ENCODE peak calls at places on chromosomes 1 and 21, in eight cellular contexts. One of them, this sample, is unnamed.

GRCh38 chr1:15685820-15686219 is 1.7 kb downstream of the PLEKHM2 start:
- DNase-seq in A549: no peak
- DNase-seq in AG09309: no peak
- DNase-seq in nucleus accumbens: no peak
- DNase-seq in pancreas: no peak
- DNase-seq in lower lobe of right lung: no peak
- DNase-seq in heart left ventricle: no peak
- DNase-seq in sigmoid colon: no peak
- DNase-seq in this sample: no peak

GRCh38 chr1:200883118-200883517 is 10.3 kb downstream of the GPR25 start:
- DNase-seq in A549: no peak
- DNase-seq in AG09309: no peak
- DNase-seq in nucleus accumbens: no peak
- DNase-seq in pancreas: no peak
- DNase-seq in lower lobe of right lung: no peak
- DNase-seq in heart left ventricle: no peak
- DNase-seq in sigmoid colon: no peak
- DNase-seq in this sample: no peak

GRCh38 chr1:236997882-236998281 is 6.4 kb downstream of the MT1HL1 start:
- DNase-seq in A549: no peak
- DNase-seq in AG09309: no peak
- DNase-seq in nucleus accumbens: no peak
- DNase-seq in pancreas: no peak
- DNase-seq in lower lobe of right lung: peak
- DNase-seq in heart left ventricle: peak
- DNase-seq in sigmoid colon: no peak
- DNase-seq in this sample: no peak

GRCh38 chr1:180630408-180631196 is 1.2 kb upstream of the XPR1 start:
- DNase-seq in A549: no peak
- DNase-seq in AG09309: no peak
- DNase-seq in nucleus accumbens: no peak
- DNase-seq in pancreas: no peak
- DNase-seq in lower lobe of right lung: no peak
- DNase-seq in heart left ventricle: no peak
- DNase-seq in sigmoid colon: no peak
- DNase-seq in this sample: no peak

GRCh38 chr1:209491496-209491895 is 92.0 kb upstream of the CAMK1G start:
- DNase-seq in A549: no peak
- DNase-seq in AG09309: no peak
- DNase-seq in nucleus accumbens: no peak
- DNase-seq in pancreas: no peak
- DNase-seq in lower lobe of right lung: no peak
- DNase-seq in heart left ventricle: no peak
- DNase-seq in sigmoid colon: no peak
- DNase-seq in this sample: no peak

GRCh38 chr21:34946385-34947121 is 102.5 kb downstream of the RUNX1 start:
- DNase-seq in A549: no peak
- DNase-seq in AG09309: no peak
- DNase-seq in nucleus accumbens: no peak
- DNase-seq in pancreas: no peak
- DNase-seq in lower lobe of right lung: no peak
- DNase-seq in heart left ventricle: no peak
- DNase-seq in sigmoid colon: no peak
- DNase-seq in this sample: no peak

GRCh38 chr21:30206551-30207251 is 9.2 kb downstream of the CLDN8 start:
- DNase-seq in A549: no peak
- DNase-seq in AG09309: no peak
- DNase-seq in nucleus accumbens: no peak
- DNase-seq in pancreas: no peak
- DNase-seq in lower lobe of right lung: no peak
- DNase-seq in heart left ventricle: no peak
- DNase-seq in sigmoid colon: no peak
- DNase-seq in this sample: no peak

GRCh38 chr1:164695956-164696665 is 137.1 kb downstream of the PBX1 start:
- DNase-seq in A549: no peak
- DNase-seq in AG09309: no peak
- DNase-seq in nucleus accumbens: no peak
- DNase-seq in pancreas: no peak
- DNase-seq in lower lobe of right lung: no peak
- DNase-seq in heart left ventricle: no peak
- DNase-seq in sigmoid colon: no peak
- DNase-seq in this sample: no peak

GRCh38 chr1:21268281-21269239 is 21.7 kb downstream of the ECE1 start:
- DNase-seq in A549: no peak
- DNase-seq in AG09309: no peak
- DNase-seq in nucleus accumbens: no peak
- DNase-seq in pancreas: peak
- DNase-seq in lower lobe of right lung: no peak
- DNase-seq in heart left ventricle: no peak
- DNase-seq in sigmoid colon: no peak
- DNase-seq in this sample: no peak

GRCh38 chr1:24421502-24421901 is 5.9 kb downstream of the NIPAL3 start:
- DNase-seq in A549: no peak
- DNase-seq in AG09309: no peak
- DNase-seq in nucleus accumbens: no peak
- DNase-seq in pancreas: no peak
- DNase-seq in lower lobe of right lung: no peak
- DNase-seq in heart left ventricle: no peak
- DNase-seq in sigmoid colon: no peak
- DNase-seq in this sample: no peak

GRCh38 chr1:83846138-83846537 is 152.8 kb downstream of the TTLL7 start:
- DNase-seq in A549: no peak
- DNase-seq in AG09309: no peak
- DNase-seq in nucleus accumbens: no peak
- DNase-seq in pancreas: no peak
- DNase-seq in lower lobe of right lung: no peak
- DNase-seq in heart left ventricle: no peak
- DNase-seq in sigmoid colon: no peak
- DNase-seq in this sample: no peak

GRCh38 chr21:46059195-46059594 is 38.7 kb upstream of the COL6A2 start:
- DNase-seq in A549: no peak
- DNase-seq in AG09309: no peak
- DNase-seq in nucleus accumbens: no peak
- DNase-seq in pancreas: no peak
- DNase-seq in lower lobe of right lung: peak
- DNase-seq in heart left ventricle: no peak
- DNase-seq in sigmoid colon: peak
- DNase-seq in this sample: no peak

GRCh38 chr1:155966750-155967149 is 11.6 kb downstream of the ARHGEF2 start:
- DNase-seq in A549: no peak
- DNase-seq in AG09309: no peak
- DNase-seq in nucleus accumbens: no peak
- DNase-seq in pancreas: no peak
- DNase-seq in lower lobe of right lung: no peak
- DNase-seq in heart left ventricle: no peak
- DNase-seq in sigmoid colon: no peak
- DNase-seq in this sample: peak

GRCh38 chr21:44424608-44425306 is 30.6 kb upstream of the LRRC3 start:
- DNase-seq in A549: no peak
- DNase-seq in AG09309: no peak
- DNase-seq in nucleus accumbens: no peak
- DNase-seq in pancreas: no peak
- DNase-seq in lower lobe of right lung: no peak
- DNase-seq in heart left ventricle: peak
- DNase-seq in sigmoid colon: peak
- DNase-seq in this sample: no peak

GRCh38 chr1:198623920-198624647 is 14.8 kb upstream of the PTPRC start:
- DNase-seq in A549: no peak
- DNase-seq in AG09309: peak
- DNase-seq in nucleus accumbens: no peak
- DNase-seq in pancreas: no peak
- DNase-seq in lower lobe of right lung: no peak
- DNase-seq in heart left ventricle: no peak
- DNase-seq in sigmoid colon: no peak
- DNase-seq in this sample: no peak

This sample was measured in SK-N-SH.